ENCODE peak calls at places on chromosome 13, in ten cellular contexts. W, S, R, N, Z, B, U, C, E and X are unnamed samples.

GRCh38 chr13:49584771-49585182 is 581 bp downstream of the RCBTB1 start:
- DNase-seq in W (no peak), S (no peak), R (no peak), N (no peak), Z (peak), B (no peak), U (peak), C (peak), E (no peak), X (no peak)

GRCh38 chr13:47025791-47026419 is 129.1 kb upstream of the HTR2A start:
- DNase-seq in W (no peak), S (peak), R (no peak), N (no peak), Z (no peak), B (no peak), U (no peak), C (no peak), E (peak), X (peak)

GRCh38 chr13:26629260-26629659 is 71.8 kb downstream of the WASF3 start:
- DNase-seq in W (no peak), S (no peak), R (no peak), N (no peak), Z (peak), B (no peak), U (no peak), C (no peak), E (no peak), X (peak)

GRCh38 chr13:24215732-24216131 is 55.2 kb downstream of the SPATA13 start:
- DNase-seq in W (no peak), S (no peak), R (no peak), N (no peak), Z (peak), B (peak), U (peak), C (no peak), E (no peak), X (no peak)

GRCh38 chr13:23427342-23428182 is 5.9 kb downstream of the SACS start:
- DNase-seq in W (no peak), S (peak), R (no peak), N (no peak), Z (peak), B (peak), U (no peak), C (no peak), E (no peak), X (no peak)

GRCh38 chr13:101512650-101513049 is 60.2 kb downstream of the ITGBL1 start:
- DNase-seq in W (no peak), S (no peak), R (no peak), N (no peak), Z (no peak), B (no peak), U (no peak), C (no peak), E (no peak), X (no peak)

GRCh38 chr13:96018135-96018534 is 35.1 kb downstream of the UGGT2 start:
- DNase-seq in W (no peak), S (no peak), R (no peak), N (no peak), Z (no peak), B (no peak), U (no peak), C (no peak), E (no peak), X (no peak)

GRCh38 chr13:50511877-50512332 is 331.6 kb downstream of the DLEU7 start:
- DNase-seq in W (no peak), S (no peak), R (no peak), N (no peak), Z (no peak), B (no peak), U (no peak), C (peak), E (no peak), X (no peak)

GRCh38 chr13:36891752-36892151 is 28.3 kb downstream of the SMAD9 start:
- DNase-seq in W (no peak), S (no peak), R (no peak), N (no peak), Z (no peak), B (no peak), U (no peak), C (no peak), E (no peak), X (no peak)

GRCh38 chr13:65497265-65497664 is 1732.9 kb downstream of the PCDH9 start:
- DNase-seq in W (no peak), S (no peak), R (no peak), N (no peak), Z (peak), B (no peak), U (no peak), C (no peak), E (no peak), X (no peak)

GRCh38 chr13:23899555-23899954 is 2.3 kb upstream of the C1QTNF9B start:
- DNase-seq in W (peak), S (no peak), R (no peak), N (no peak), Z (peak), B (no peak), U (no peak), C (peak), E (no peak), X (peak)

GRCh38 chr13:66329988-66330429 is 900.1 kb downstream of the PCDH9 start:
- DNase-seq in W (no peak), S (no peak), R (no peak), N (no peak), Z (peak), B (no peak), U (no peak), C (no peak), E (no peak), X (no peak)

GRCh38 chr13:91409661-91410060 is 11.2 kb downstream of the GPC5 start:
- DNase-seq in W (no peak), S (no peak), R (no peak), N (no peak), Z (no peak), B (no peak), U (no peak), C (no peak), E (no peak), X (no peak)

GRCh38 chr13:59409651-59410200 is 754.0 kb downstream of the DIAPH3 start:
- DNase-seq in W (no peak), S (no peak), R (no peak), N (no peak), Z (no peak), B (no peak), U (no peak), C (no peak), E (no peak), X (no peak)

GRCh38 chr13:110197471-110197870 is 109.5 kb downstream of the COL4A1 start:
- DNase-seq in W (no peak), S (no peak), R (no peak), N (no peak), Z (peak), B (no peak), U (no peak), C (no peak), E (no peak), X (no peak)